ENCODE peak calls at places on chromosomes 7 and 10, in nine cellular contexts. I, Z, S, E, M, P, R, K and A are unnamed samples.

GRCh38 chr10:22637491-22637890 is 76.9 kb downstream of the PIP4K2A start:
- DNase-seq in I (no peak), Z (no peak), S (no peak), E (no peak), M (no peak), P (no peak), R (no peak), K (no peak), A (no peak)

GRCh38 chr10:132062641-132063390 is 2.9 kb upstream of the JAKMIP3 start:
- DNase-seq in I (no peak), Z (no peak), S (no peak), E (no peak), M (no peak), P (no peak), R (no peak), K (peak; percentile 43), A (peak; percentile 36)

GRCh38 chr10:124743188-124744046 is 761 bp downstream of the FAM53B start:
- DNase-seq in I (no peak), Z (no peak), S (peak; percentile 53), E (no peak), M (no peak), P (peak; percentile 53), R (peak; percentile 92), K (no peak), A (peak; percentile 82)

GRCh38 chr7:91424372-91424771 is 160.1 kb downstream of the FZD1 start:
- DNase-seq in I (no peak), Z (no peak), S (no peak), E (no peak), M (no peak), P (no peak), R (no peak), K (no peak), A (peak; percentile 35)

GRCh38 chr7:98653601-98654310 is 36.7 kb downstream of the NPTX2 start:
- DNase-seq in I (no peak), Z (no peak), S (no peak), E (no peak), M (no peak), P (no peak), R (peak; percentile 36), K (no peak), A (no peak)

GRCh38 chr7:111077001-111077400 is 13.9 kb upstream of the LRRN3 start:
- DNase-seq in I (no peak), Z (no peak), S (no peak), E (no peak), M (no peak), P (no peak), R (no peak), K (no peak), A (no peak)

GRCh38 chr10:121284952-121285351 is 313.3 kb downstream of the FGFR2 start:
- DNase-seq in I (no peak), Z (no peak), S (no peak), E (no peak), M (no peak), P (peak; percentile 70), R (no peak), K (no peak), A (no peak)

GRCh38 chr10:24952146-24952700 is at the start of gene PRTFDC1:
- DNase-seq in I (no peak), Z (no peak), S (peak; percentile 39), E (no peak), M (peak; percentile 13), P (peak; percentile 52), R (peak; percentile 82), K (no peak), A (peak; percentile 83)

GRCh38 chr10:68954904-68955303 is 1.1 kb upstream of the DDX21 start:
- DNase-seq in I (no peak), Z (no peak), S (no peak), E (no peak), M (no peak), P (no peak), R (no peak), K (no peak), A (no peak)

GRCh38 chr7:158955932-158956804 is 99.8 kb downstream of the DYNC2I1 start:
- DNase-seq in I (no peak), Z (no peak), S (no peak), E (no peak), M (no peak), P (peak; percentile 76), R (no peak), K (no peak), A (peak; percentile 54)

GRCh38 chr7:298739-299138 is 8.8 kb downstream of the FOXL3 start:
- DNase-seq in I (no peak), Z (no peak), S (no peak), E (no peak), M (no peak), P (no peak), R (no peak), K (no peak), A (peak; percentile 50)

GRCh38 chr10:106795619-106796018 is 368.9 kb downstream of the SORCS1 start:
- DNase-seq in I (no peak), Z (no peak), S (no peak), E (no peak), M (no peak), P (peak; percentile 24), R (no peak), K (no peak), A (peak; percentile 78)

GRCh38 chr7:41010418-41010817 is 692.5 kb downstream of the INHBA start:
- DNase-seq in I (no peak), Z (no peak), S (peak; percentile 21), E (no peak), M (no peak), P (no peak), R (no peak), K (no peak), A (no peak)

GRCh38 chr7:130887182-130888016 is 153.4 kb upstream of the KLF14 start:
- DNase-seq in I (no peak), Z (no peak), S (peak; percentile 48), E (no peak), M (no peak), P (no peak), R (no peak), K (no peak), A (no peak)

GRCh38 chr10:131799429-131799828 is 101.4 kb upstream of the PPP2R2D start:
- DNase-seq in I (no peak), Z (no peak), S (no peak), E (no peak), M (no peak), P (no peak), R (no peak), K (no peak), A (no peak)

DNA sequence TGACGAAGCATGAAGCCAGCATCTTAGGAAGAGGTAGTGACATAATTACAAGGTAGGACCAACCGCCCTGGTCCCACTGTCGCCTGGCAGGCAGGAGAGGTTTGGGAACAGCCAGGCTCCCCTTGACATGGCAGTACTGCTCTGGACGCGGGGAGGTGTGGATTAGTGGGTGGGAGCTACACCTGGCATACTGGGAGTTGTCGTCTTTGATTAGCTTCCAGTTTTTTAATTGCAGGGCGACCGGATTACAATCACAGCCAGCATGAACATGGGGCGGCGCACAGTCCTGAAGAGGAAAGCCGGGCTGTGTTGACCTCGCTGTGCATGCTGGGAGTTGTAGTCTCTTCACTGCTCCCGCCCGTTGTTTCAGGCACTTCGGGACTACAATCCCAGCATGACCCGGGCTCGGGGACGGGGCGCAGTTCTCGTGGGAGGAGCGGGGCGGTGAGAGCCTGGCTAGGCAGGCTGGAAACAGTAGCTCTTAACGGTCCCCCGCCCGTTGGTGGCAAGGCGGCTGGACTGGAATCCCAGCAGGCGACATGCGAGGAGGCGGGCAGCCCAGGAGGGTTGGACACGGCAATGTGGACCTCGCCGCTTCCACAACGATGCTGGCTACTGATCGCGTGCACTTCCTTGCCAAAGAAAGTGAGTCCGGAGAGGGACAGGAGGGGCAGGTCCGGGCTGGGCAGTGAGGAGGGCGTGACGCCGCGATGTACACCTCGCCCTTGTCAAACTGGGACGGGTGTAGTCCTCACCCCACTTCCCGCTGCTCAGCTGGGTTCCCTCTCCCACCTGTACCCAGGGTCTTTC is 98.0 kb upstream of the ZNF722 start:
- DNase-seq in I (peak; percentile 92), Z (peak; percentile 97), S (peak; percentile 95), E (peak; percentile 82), M (peak; percentile 92), P (peak; percentile 95), R (peak; percentile 97), K (peak; percentile 86), A (no peak)
- H3K4me3 ChIP-seq in I (peak overlapping the region; percentile 72), Z (peak overlapping the region; percentile 78), S (peak overlapping the region; percentile 80), E (peak overlapping the region; percentile 98), M (peak overlapping the region; percentile 72), P (no peak overlapping the region), R (peak overlapping the region; percentile 52), K (peak overlapping the region; percentile 64), A (no peak overlapping the region)

GRCh38 chr10:27100800-27101347 is 580 bp upstream of the ANKRD26 start:
- DNase-seq in I (no peak), Z (no peak), S (no peak), E (peak; percentile 3), M (no peak), P (peak; percentile 40), R (no peak), K (no peak), A (no peak)
- H3K36me3 ChIP-seq in I (no peaks in the 10 kb centered on the region), Z (peaks cover 1% of the 10 kb centered on the region), S (no peaks in the 10 kb centered on the region), E (no peaks in the 10 kb centered on the region), M (no peaks in the 10 kb centered on the region), P (no peaks in the 10 kb centered on the region), R (peaks cover 5% of the 10 kb centered on the region), K (no peaks in the 10 kb centered on the region), A (no peaks in the 10 kb centered on the region)

GRCh38 chr10:100817268-100817839 is 72.0 kb downstream of the PAX2 start:
- DNase-seq in I (no peak), Z (no peak), S (no peak), E (no peak), M (no peak), P (no peak), R (no peak), K (peak; percentile 27), A (peak; percentile 85)
- H3K27me3 ChIP-seq in I (no peaks in the 10 kb centered on the region), Z (peaks cover 17% of the 10 kb centered on the region), S (peaks cover 6% of the 10 kb centered on the region), E (no peaks in the 10 kb centered on the region), M (peaks cover 6% of the 10 kb centered on the region), P (peaks cover 19% of the 10 kb centered on the region), R (peaks cover 58% of the 10 kb centered on the region), K (no peaks in the 10 kb centered on the region), A (peaks cover 25% of the 10 kb centered on the region)

GRCh38 chr7:52021343-52021742 is 704.7 kb upstream of the COBL start:
- DNase-seq in I (no peak), Z (no peak), S (no peak), E (no peak), M (no peak), P (no peak), R (no peak), K (no peak), A (no peak)

GRCh38 chr7:52018680-52019054 is 702.1 kb upstream of the COBL start:
- DNase-seq in I (no peak), Z (no peak), S (no peak), E (no peak), M (no peak), P (no peak), R (no peak), K (no peak), A (no peak)

DNA sequence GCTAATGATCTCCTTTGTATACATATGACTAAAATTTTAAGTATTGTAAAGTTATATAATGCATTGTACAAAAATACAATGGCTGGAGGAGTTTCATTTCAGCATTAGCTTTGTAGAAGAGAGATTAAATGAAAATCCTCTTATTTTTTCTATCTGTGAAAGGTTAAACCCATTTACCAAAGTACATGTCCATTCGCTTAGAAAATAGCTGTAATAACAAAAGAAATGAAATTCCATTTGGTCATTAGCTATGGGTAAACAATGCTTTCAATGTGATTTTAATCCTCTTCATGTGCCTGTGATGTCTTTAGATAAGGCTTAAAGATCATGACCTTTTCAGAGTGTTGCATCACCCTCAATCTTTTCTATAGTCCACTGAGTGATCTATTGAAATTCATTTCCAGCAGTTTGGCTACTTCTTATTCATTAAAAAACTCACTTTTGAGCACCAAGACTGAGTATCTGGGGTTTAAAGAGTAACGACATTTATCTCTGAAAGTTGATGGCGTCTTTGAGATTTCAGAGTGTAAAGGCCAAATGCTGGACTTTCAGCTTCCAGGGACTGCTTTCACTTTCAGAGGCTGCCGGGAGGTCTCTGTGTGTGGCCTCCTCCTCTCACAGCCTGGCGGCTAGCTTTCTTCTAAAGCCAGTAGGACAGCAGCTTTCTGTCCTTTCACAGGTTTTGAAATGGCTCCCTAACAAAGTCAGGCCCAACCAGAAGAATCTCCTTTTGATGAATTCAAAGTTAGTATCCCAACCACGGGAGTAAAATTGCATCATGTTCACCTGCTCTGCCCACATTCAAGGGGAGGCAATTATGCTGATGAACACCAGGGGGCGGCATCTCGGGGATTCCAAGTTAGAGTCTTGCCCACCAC is 701.4 kb upstream of the COBL start:
- DNase-seq in I (no peak), Z (no peak), S (no peak), E (no peak), M (no peak), P (peak; percentile 25), R (no peak), K (no peak), A (peak; percentile 29)
- H3K4me3 ChIP-seq in I (no peak overlapping the region), Z (no peak overlapping the region), S (no peak overlapping the region), E (no peak overlapping the region), M (no peak overlapping the region), P (no peak overlapping the region), R (no peak overlapping the region), K (no peak overlapping the region), A (no peak overlapping the region)